ENCODE peak calls at places on chromosomes 1 and 21, in five cellular contexts. R, N, W, V and X are unnamed samples.

GRCh38 chr1:31573261-31573660 is 3.1 kb upstream of the TINAGL1 start:
- DNase-seq in R (no peak), N (no peak), W (no peak), V (no peak), X (no peak)

GRCh38 chr1:160354388-160354985 is 11.3 kb downstream of the NCSTN start:
- DNase-seq in R (no peak), N (peak; percentile 24), W (no peak), V (no peak), X (peak; percentile 37)

GRCh38 chr1:10796029-10796944 is at the start of gene CASZ1:
- DNase-seq in R (peak; percentile 88), N (no peak), W (peak; percentile 37), V (no peak), X (no peak)

GRCh38 chr1:45035631-45036301 is 23.7 kb downstream of the UROD start:
- DNase-seq in R (no peak), N (no peak), W (no peak), V (no peak), X (no peak)

GRCh38 chr21:40886931-40887330 is 40.0 kb upstream of the DSCAM start:
- DNase-seq in R (no peak), N (no peak), W (no peak), V (no peak), X (no peak)

GRCh38 chr1:58290685-58291372 is 255.7 kb downstream of the OMA1 start:
- DNase-seq in R (no peak), N (peak; percentile 16), W (no peak), V (no peak), X (no peak)

GRCh38 chr21:34930971-34931370 is 118.1 kb downstream of the RUNX1 start:
- DNase-seq in R (no peak), N (no peak), W (no peak), V (no peak), X (no peak)

GRCh38 chr1:210360852-210361477 is 32.3 kb downstream of the HHAT start:
- DNase-seq in R (no peak), N (no peak), W (no peak), V (no peak), X (peak; percentile 18)

GRCh38 chr1:184425449-184426277 is 38.8 kb downstream of the C1orf21 start:
- DNase-seq in R (peak; percentile 85), N (no peak), W (no peak), V (no peak), X (no peak)

GRCh38 chr1:230679131-230679530 is 34.8 kb downstream of the AGT start:
- DNase-seq in R (no peak), N (no peak), W (no peak), V (no peak), X (no peak)

GRCh38 chr1:42179900-42180329 is 15.4 kb upstream of the GUCA2A start:
- DNase-seq in R (no peak), N (no peak), W (no peak), V (no peak), X (no peak)

GRCh38 chr1:41511239-41511540 is 26.7 kb upstream of the EDN2 start:
- DNase-seq in R (no peak), N (no peak), W (no peak), V (no peak), X (no peak)

GRCh38 chr1:243482237-243483022 is 226.6 kb downstream of the SDCCAG8 start:
- DNase-seq in R (no peak), N (peak; percentile 40), W (no peak), V (no peak), X (no peak)

GRCh38 chr1:242245255-242245654 is 246.4 kb upstream of the MAP1LC3C start:
- DNase-seq in R (no peak), N (no peak), W (no peak), V (no peak), X (no peak)